ENCODE peak calls at places on chromosomes 4 and X, in eight cellular contexts. M is pancreas, J is posterior cingulate gyrus, S is D341Med, N is Kasumi-1, E is trophoblast cell, I is cerebellar cortex, O is HFFc6. X is an unnamed sample.

GRCh38 chrX:48971325-48972213 is at the start of gene KCND1:
- DNase-seq in J (no peak), E (no peak), I (peak), O (peak), N (no peak), S (peak), M (peak), X (peak)

GRCh38 chr4:74665346-74665745 is 129.0 kb downstream of the BTC start:
- DNase-seq in N (no peak), O (no peak), M (no peak), J (no peak), I (no peak), S (no peak), E (peak), X (no peak)

GRCh38 chr4:108852691-108853090 is 89.8 kb upstream of the ETNPPL start:
- DNase-seq in E (no peak), O (no peak), J (no peak), I (no peak), M (no peak), N (no peak), S (no peak), X (no peak)

GRCh38 chr4:83731609-83732008 is 195.7 kb downstream of the GPAT3 start:
- DNase-seq in S (no peak), I (no peak), M (no peak), J (no peak), O (no peak), N (no peak), E (no peak), X (peak)

GRCh38 chr4:56149601-56150000 is 200.9 kb downstream of the CEP135 start:
- DNase-seq in J (no peak), E (no peak), I (no peak), M (no peak), S (no peak), N (no peak), O (no peak), X (no peak)

GRCh38 chr4:10157478-10158354 is 41.1 kb upstream of the WDR1 start:
- DNase-seq in E (peak), M (peak), J (peak), O (peak), N (peak), S (peak), I (peak), X (peak)

GRCh38 chr4:3346146-3346545 is 53.3 kb downstream of the RGS12 start:
- DNase-seq in E (peak), O (peak), S (peak), J (no peak), N (peak), M (peak), I (peak), X (peak)

GRCh38 chr4:56426273-56426672 is 9.1 kb downstream of the PPAT start:
- DNase-seq in O (no peak), S (no peak), I (no peak), E (no peak), N (no peak), J (no peak), M (no peak), X (no peak)

GRCh38 chrX:52261125-52261462 is 76.4 kb downstream of the MAGED4 start:
- DNase-seq in E (no peak), N (no peak), O (no peak), M (no peak), S (no peak), J (no peak), I (no peak), X (no peak)

GRCh38 chr4:138650917-138651564 is 364.5 kb upstream of the NOCT start:
- DNase-seq in N (peak), J (no peak), M (no peak), O (peak), I (no peak), E (no peak), S (no peak), X (peak)

GRCh38 chr4:22692736-22693135 is at the start of gene GBA3:
- DNase-seq in N (no peak), S (no peak), I (no peak), E (no peak), J (no peak), M (no peak), O (no peak), X (peak)

GRCh38 chr4:40933272-40934053 is 183.7 kb downstream of the NSUN7 start:
- DNase-seq in O (no peak), S (no peak), M (no peak), N (no peak), I (no peak), J (peak), E (peak), X (no peak)

X was measured in hepatocyte.